ENCODE peak calls at places on chromosomes 5 and 9, in four cellular contexts. R, C, J and F are unnamed samples.

GRCh38 chr5:100026601-100027000 is 508.6 kb upstream of the FAM174A start:
- DNase-seq in C (no peak), J (no peak), R (peak), F (peak)

GRCh38 chr9:107739601-107740082 is 250.1 kb upstream of the KLF4 start:
- DNase-seq in J (peak), R (no peak), C (no peak), F (no peak)

GRCh38 chr5:178211095-178212048 is 7.0 kb downstream of the HNRNPAB start:
- DNase-seq in J (no peak), R (no peak), C (peak), F (no peak)

GRCh38 chr5:61659221-61659696 is 327.2 kb downstream of the ZSWIM6 start:
- DNase-seq in R (no peak), J (no peak), C (peak), F (no peak)

GRCh38 chr9:137611623-137612609 is 6.4 kb downstream of the ARRDC1 start:
- DNase-seq in J (peak), R (no peak), C (peak), F (peak)

GRCh38 chr5:121630402-121630801 is 221.3 kb upstream of the FTMT start:
- DNase-seq in R (no peak), J (peak), C (no peak), F (peak)

GRCh38 chr5:150054569-150054968 is 31.8 kb downstream of the CSF1R start:
- DNase-seq in C (no peak), J (no peak), R (no peak), F (no peak)

GRCh38 chr9:114776683-114777399 is 29.0 kb downstream of the TNFSF15 start:
- DNase-seq in R (no peak), C (no peak), J (no peak), F (no peak)

GRCh38 chr5:174145821-174146220 is 100.3 kb downstream of the NSG2 start:
- DNase-seq in C (peak), R (no peak), J (no peak), F (no peak)

GRCh38 chr9:124258765-124259272 is 1.1 kb downstream of the NEK6 start:
- DNase-seq in R (no peak), C (peak), J (no peak), F (no peak)

GRCh38 chr9:109781541-109782197 is 1.7 kb downstream of the PALM2AKAP2 start:
- DNase-seq in J (peak), R (no peak), C (no peak), F (peak)

GRCh38 chr9:109776391-109776790 is 3.6 kb upstream of the PALM2AKAP2 start:
- DNase-seq in J (no peak), C (no peak), R (no peak), F (no peak)

GRCh38 chr9:109779711-109780452 is at the start of gene PALM2AKAP2:
- DNase-seq in R (peak), C (peak), J (peak), F (peak)

GRCh38 chr9:109780453-109781033 is 545 bp downstream of the PALM2AKAP2 start:
- DNase-seq in J (no peak), R (no peak), C (peak), F (peak)

DNA sequence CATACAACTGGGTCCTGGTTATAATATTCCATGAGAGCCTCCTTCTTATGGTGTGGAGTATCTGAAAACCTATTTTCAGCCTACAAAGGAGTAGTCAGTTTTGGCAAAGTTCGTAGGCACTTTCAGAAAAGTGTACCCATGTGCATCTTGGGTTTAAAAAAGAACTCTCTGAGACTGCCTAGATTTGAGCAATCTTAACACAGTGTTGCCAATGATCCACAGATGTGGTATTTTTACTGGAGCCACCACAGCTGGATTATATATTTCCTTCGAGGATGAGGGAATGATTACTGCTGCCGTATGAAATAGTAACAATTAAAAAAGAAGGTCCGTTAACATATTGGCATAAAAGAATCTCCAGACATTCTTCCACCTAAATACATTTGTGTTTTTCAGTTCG is 1.1 kb downstream of the PALM2AKAP2 start:
- DNase-seq in C (no peak), R (no peak), J (no peak), F (peak)
- H3K4me3 ChIP-seq in C (peak), R (no peak), J (peak), F (peak)

GRCh38 chr9:127754099-127754760 is 19.1 kb upstream of the TOR2A start:
- DNase-seq in J (no peak), R (peak), C (peak), F (no peak)

GRCh38 chr9:127753556-127753955 is 18.5 kb upstream of the TOR2A start:
- DNase-seq in C (peak), J (no peak), R (no peak), F (no peak)

GRCh38 chr9:127754761-127755557 is 19.9 kb upstream of the TOR2A start:
- DNase-seq in J (no peak), R (peak), C (peak), F (no peak)

GRCh38 chr9:127756233-127756632 is 21.1 kb upstream of the TOR2A start:
- DNase-seq in C (no peak), R (no peak), J (no peak), F (no peak)

GRCh38 chr9:127755558-127756060 is 20.5 kb upstream of the TOR2A start:
- DNase-seq in R (no peak), J (no peak), C (no peak), F (no peak)
- H3K4me3 ChIP-seq in R (peak), J (no peak), C (peak), F (no peak)

GRCh38 chr5:143400541-143401252 is 2.8 kb downstream of the NR3C1 start:
- DNase-seq in R (no peak), C (peak), J (peak), F (peak)

GRCh38 chr5:143397302-143398052 is 6.0 kb downstream of the NR3C1 start:
- DNase-seq in J (no peak), R (no peak), C (no peak), F (no peak)

GRCh38 chr5:143398053-143398355 is 5.5 kb downstream of the NR3C1 start:
- DNase-seq in C (no peak), J (no peak), R (no peak), F (no peak)

GRCh38 chr5:143399616-143400540 is 3.6 kb downstream of the NR3C1 start:
- DNase-seq in R (no peak), J (no peak), C (no peak), F (no peak)

DNA sequence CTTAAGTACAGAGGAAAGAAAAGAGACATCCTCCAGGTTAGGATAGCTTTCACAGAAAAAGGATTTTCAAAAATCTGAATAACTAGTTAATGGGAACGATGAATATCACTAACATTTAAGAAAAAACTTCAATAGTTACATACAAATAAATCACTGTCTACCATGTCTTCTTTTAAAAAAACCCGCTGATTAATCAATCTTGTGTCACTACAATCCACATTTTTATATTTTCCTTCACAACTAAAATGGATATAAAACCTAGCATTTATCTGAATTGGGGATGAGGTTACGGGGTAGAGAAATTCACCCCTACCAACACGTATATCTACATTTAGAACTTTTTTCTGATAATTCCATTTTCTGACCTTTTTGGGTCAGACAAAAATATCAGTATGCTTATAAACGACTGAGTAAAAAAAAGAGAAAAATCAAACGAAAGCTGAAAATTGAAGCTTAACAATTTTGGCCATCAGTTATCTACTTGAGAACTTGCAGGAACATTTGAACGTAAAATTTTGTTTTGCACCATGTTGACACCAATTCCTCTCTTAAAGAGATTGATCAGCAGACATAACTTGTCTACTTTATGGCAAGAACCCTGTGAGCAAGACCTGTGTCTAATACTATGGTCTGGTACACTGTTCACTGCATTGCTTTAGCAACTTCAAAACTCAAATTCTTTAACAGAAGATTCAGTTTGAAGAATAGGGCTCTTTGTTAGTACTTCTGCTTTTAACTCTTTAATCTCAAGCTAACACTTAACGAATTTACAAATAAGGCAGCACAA is 4.8 kb downstream of the NR3C1 start:
- DNase-seq in C (no peak), R (no peak), J (peak), F (peak)
- H3K4me3 ChIP-seq in C (peak), R (no peak), J (peak), F (peak)

GRCh38 chr9:126482361-126483044 is 131.2 kb upstream of the LMX1B start:
- DNase-seq in J (peak), R (peak), C (peak), F (peak)
- H3K4me3 ChIP-seq in J (no peak), R (no peak), C (peak), F (peak)

GRCh38 chr5:132825165-132825823 is 5.2 kb downstream of the SHROOM1 start:
- DNase-seq in J (no peak), R (no peak), C (peak), F (no peak)
- H3K4me3 ChIP-seq in J (no peak), R (no peak), C (peak), F (peak)

DNA sequence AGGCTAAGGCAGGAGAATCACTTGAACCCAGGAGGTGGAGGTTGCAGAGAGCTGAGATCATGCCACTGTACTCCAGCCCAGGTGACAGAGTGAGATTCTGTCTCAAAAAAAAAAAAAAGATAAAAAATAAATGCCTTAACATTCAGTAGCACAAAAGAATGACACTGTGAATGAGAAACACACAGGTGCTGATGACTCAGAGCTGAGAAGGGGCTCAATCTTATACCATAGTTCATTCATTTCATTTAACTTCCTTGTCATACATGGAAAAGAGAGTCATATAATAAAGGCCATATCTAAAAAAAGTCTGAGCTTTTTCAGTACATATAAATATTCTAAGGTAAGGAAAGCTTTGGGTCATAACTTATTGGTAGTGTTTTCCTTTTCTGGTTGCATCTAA is 40.6 kb downstream of the WWC1 start:
- DNase-seq in R (no peak), C (no peak), J (no peak), F (no peak)
- H3K4me3 ChIP-seq in R (no peak), C (no peak), J (no peak), F (no peak)

GRCh38 chr9:18109670-18110069 is 364.3 kb upstream of the ADAMTSL1 start:
- DNase-seq in J (no peak), R (no peak), C (no peak), F (no peak)

GRCh38 chr9:18115131-18115530 is 358.8 kb upstream of the ADAMTSL1 start:
- DNase-seq in C (no peak), R (no peak), J (no peak), F (no peak)

DNA sequence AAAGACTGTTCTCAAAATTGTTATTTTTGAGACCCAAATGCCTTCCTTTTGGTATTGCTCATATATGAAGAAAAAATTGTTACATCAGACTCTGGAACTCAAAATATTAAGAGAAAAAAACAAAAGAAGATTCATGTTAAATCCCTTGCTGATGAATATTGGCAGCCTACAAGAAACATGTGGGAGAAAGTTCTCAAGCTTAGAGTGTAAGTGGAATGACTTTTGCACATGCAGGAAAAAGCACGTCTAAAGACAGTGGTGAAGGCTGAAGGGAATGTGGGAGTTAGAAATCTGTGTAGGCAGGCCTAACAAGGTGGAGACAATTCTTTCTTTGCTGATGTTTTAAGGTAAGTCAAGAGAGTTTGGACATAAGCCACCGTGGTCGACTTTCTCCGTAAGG is 359.4 kb upstream of the ADAMTSL1 start:
- DNase-seq in C (no peak), J (no peak), R (no peak), F (no peak)
- H3K4me3 ChIP-seq in C (no peak), J (no peak), R (no peak), F (no peak)

DNA sequence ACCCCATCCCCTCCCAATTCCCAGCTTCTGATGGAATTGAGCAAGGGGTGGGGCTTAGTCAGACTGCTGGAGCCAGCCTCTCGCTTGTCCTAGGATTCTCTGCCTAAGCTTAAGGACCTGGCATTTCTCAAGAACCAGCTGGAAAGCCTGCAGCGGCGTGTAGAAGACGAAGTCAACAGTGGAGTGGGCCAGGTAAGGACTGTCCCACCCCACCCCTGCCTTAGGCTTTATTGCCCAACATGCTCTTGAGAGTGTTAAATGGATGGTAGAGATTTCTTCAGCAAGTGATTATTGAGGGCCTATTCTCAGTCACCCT is 1.1 kb downstream of the SLC35A4 start:
- DNase-seq in J (no peak), C (no peak), R (no peak), F (no peak)
- H3K4me3 ChIP-seq in J (peak), C (no peak), R (peak), F (peak)